ENCODE peak calls at places on chromosomes 12 and 14, in four cellular contexts. V is neuronal stem cell, Y is astrocyte of the cerebellum, N is HFF-Myc. E is an unnamed sample.

GRCh38 chr14:95265106-95266094 is 54.3 kb downstream of the CLMN start:
- DNase-seq in V (no peak), N (peak; percentile 63), Y (peak; percentile 88), E (no peak)

GRCh38 chr12:6945613-6946012 is 1.8 kb downstream of the C12orf57 start:
- DNase-seq in Y (no peak), V (no peak), N (no peak), E (no peak)

GRCh38 chr12:56998981-56999380 is 7.4 kb downstream of the ZBTB39 start:
- DNase-seq in V (no peak), Y (no peak), N (no peak), E (no peak)

GRCh38 chr12:65666876-65667275 is 157.4 kb upstream of the HMGA2 start:
- DNase-seq in N (no peak), V (no peak), Y (no peak), E (no peak)

GRCh38 chr14:39581474-39581873 is 149.2 kb upstream of the FBXO33 start:
- DNase-seq in V (no peak), N (no peak), Y (no peak), E (no peak)

GRCh38 chr14:73843296-73843695 is 8.3 kb upstream of the PTGR2 start:
- DNase-seq in Y (no peak), V (no peak), N (no peak), E (no peak)

GRCh38 chr12:77847060-77847541 is 16.4 kb downstream of the NAV3 start:
- DNase-seq in V (no peak), Y (no peak), N (no peak), E (no peak)

GRCh38 chr12:11130382-11130781 is 4.1 kb downstream of the TAS2R30 start:
- DNase-seq in N (no peak), V (no peak), Y (no peak), E (no peak)

GRCh38 chr12:98352218-98352811 is 163.1 kb upstream of the TMPO start:
- DNase-seq in V (no peak), N (peak; percentile 43), Y (peak; percentile 56), E (no peak)

GRCh38 chr14:96297000-96297399 is 41.0 kb downstream of the BDKRB1 start:
- DNase-seq in V (no peak), Y (peak; percentile 12), N (no peak), E (no peak)

GRCh38 chr12:123268850-123269249 is 2.8 kb downstream of the CDK2AP1 start:
- DNase-seq in V (no peak), N (no peak), Y (no peak), E (no peak)

GRCh38 chr14:101496779-101497420 is 64.4 kb upstream of the DIO3 start:
- DNase-seq in Y (no peak), V (peak; percentile 79), N (no peak), E (no peak)

GRCh38 chr14:103336191-103336590 is 2.2 kb downstream of the EIF5 start:
- DNase-seq in Y (no peak), N (no peak), V (no peak), E (no peak)

GRCh38 chr14:55581011-55581806 is 1.2 kb downstream of the KTN1 start:
- DNase-seq in V (no peak), Y (no peak), N (no peak), E (no peak)

GRCh38 chr14:46054526-46054925 is 597.1 kb downstream of the RPL10L start:
- DNase-seq in Y (peak; percentile 85), V (no peak), N (peak; percentile 41), E (no peak)

GRCh38 chr12:120115692-120116442 is 686 bp downstream of the RAB35 start:
- DNase-seq in Y (no peak), N (no peak), V (no peak), E (no peak)

GRCh38 chr14:60724080-60724618 is at the start of gene SIX4:
- DNase-seq in V (peak; percentile 73), Y (peak; percentile 63), N (peak; percentile 70), E (peak; percentile 96)

GRCh38 chr12:44618960-44619359 is 257.2 kb downstream of the NELL2 start:
- DNase-seq in Y (no peak), N (no peak), V (peak; percentile 30), E (peak; percentile 49)

GRCh38 chr12:49030714-49031572 is 12.4 kb upstream of the PRKAG1 start:
- DNase-seq in V (no peak), Y (no peak), N (no peak), E (no peak)

GRCh38 chr12:102438047-102438822 is 42.1 kb downstream of the IGF1 start:
- DNase-seq in V (no peak), N (no peak), Y (peak; percentile 33), E (no peak)

GRCh38 chr12:109458086-109458485 is 19.0 kb downstream of the KCTD10 start:
- DNase-seq in N (no peak), Y (no peak), V (no peak), E (no peak)

GRCh38 chr12:46933947-46934346 is 108.2 kb upstream of the SLC38A4 start:
- DNase-seq in N (peak; percentile 66), Y (peak; percentile 49), V (peak; percentile 5), E (no peak)

E was measured in NCI-H187.